ENCODE peak calls at places on chromosomes 11 and 22, in seven cellular contexts. X, V, U, D, N, G and I are unnamed samples.

GRCh38 chr11:79758325-79758724 is 317.5 kb upstream of the TENM4 start:
- DNase-seq in D (no peak), N (no peak), U (no peak), X (no peak), V (no peak), G (no peak), I (no peak)

GRCh38 chr22:40721266-40721665 is 42.0 kb downstream of the MCHR1 start:
- DNase-seq in D (no peak), V (no peak), X (no peak), U (no peak), N (no peak), G (no peak), I (peak)

GRCh38 chr11:83092488-83093384 is 21.0 kb upstream of the RAB30 start:
- DNase-seq in X (no peak), N (peak), V (peak), D (no peak), G (no peak), U (no peak), I (peak)

GRCh38 chr11:47786373-47786772 is 19.2 kb upstream of the FNBP4 start:
- DNase-seq in G (no peak), U (no peak), V (no peak), X (no peak), D (no peak), N (peak), I (peak)

GRCh38 chr11:65393513-65394079 is 7.2 kb downstream of the FRMD8 start:
- DNase-seq in V (no peak), U (no peak), G (no peak), D (no peak), N (no peak), X (no peak), I (no peak)

GRCh38 chr22:21082248-21082647 is 36.5 kb downstream of the LRRC74B start:
- DNase-seq in G (no peak), N (no peak), D (no peak), U (no peak), X (no peak), V (no peak), I (peak)

GRCh38 chr11:35142481-35143207 is 3.7 kb downstream of the CD44 start:
- DNase-seq in X (no peak), V (no peak), D (peak), G (peak), N (peak), U (peak), I (peak)

GRCh38 chr11:18844753-18845367 is 53.3 kb upstream of the PTPN5 start:
- DNase-seq in D (no peak), G (no peak), X (no peak), U (no peak), V (peak), N (peak), I (peak)

GRCh38 chr22:28600546-28601143 is 79.0 kb downstream of the TTC28 start:
- DNase-seq in N (peak), X (no peak), G (no peak), D (no peak), U (no peak), V (peak), I (peak)

GRCh38 chr11:30586251-30587144 is at the start of gene MPPED2:
- DNase-seq in N (no peak), G (no peak), V (no peak), D (no peak), X (no peak), U (no peak), I (no peak)

GRCh38 chr11:11356842-11357241 is 3.8 kb upstream of the CSNK2A3 start:
- DNase-seq in D (no peak), U (no peak), G (no peak), N (no peak), X (no peak), V (no peak), I (no peak)

GRCh38 chr22:47586038-47586437 is 823.6 kb downstream of the TBC1D22A start:
- DNase-seq in D (no peak), V (peak), U (no peak), N (no peak), X (no peak), G (no peak), I (no peak)

GRCh38 chr22:48188211-48188845 is 1425.9 kb downstream of the TBC1D22A start:
- DNase-seq in G (no peak), U (no peak), V (no peak), N (no peak), X (no peak), D (no peak), I (no peak)

GRCh38 chr11:47394322-47395224 is 13.8 kb upstream of the SLC39A13 start:
- DNase-seq in V (no peak), U (peak), G (peak), X (peak), N (peak), D (peak), I (peak)

GRCh38 chr22:47605441-47605840 is 843.0 kb downstream of the TBC1D22A start:
- DNase-seq in D (no peak), V (no peak), G (no peak), N (no peak), U (no peak), X (no peak), I (no peak)

GRCh38 chr11:72836111-72836510 is 21.9 kb downstream of the ATG16L2 start:
- DNase-seq in V (no peak), U (no peak), D (no peak), X (no peak), G (no peak), N (peak), I (peak)

GRCh38 chr22:23180893-23181762 is 819 bp downstream of the BCR start:
- DNase-seq in V (no peak), G (no peak), U (peak), N (no peak), X (peak), D (peak), I (no peak)

GRCh38 chr11:2521081-2521480 is 76.3 kb downstream of the KCNQ1 start:
- DNase-seq in D (peak), V (no peak), N (no peak), G (no peak), X (no peak), U (peak), I (no peak)

GRCh38 chr22:45155050-45155840 is 8.5 kb upstream of the NUP50 start:
- DNase-seq in V (no peak), N (no peak), G (no peak), U (no peak), X (no peak), D (no peak), I (peak)

GRCh38 chr22:22060200-22061084 is 77.9 kb upstream of the TOP3B start:
- DNase-seq in U (peak), G (peak), V (peak), N (peak), D (peak), X (peak), I (peak)

GRCh38 chr11:65645710-65646109 is 7.8 kb downstream of the SIPA1 start:
- DNase-seq in V (no peak), G (no peak), U (no peak), N (peak), X (no peak), D (no peak), I (peak)

GRCh38 chr22:46661221-46661851 is 41.1 kb downstream of the GRAMD4 start:
- DNase-seq in G (peak), X (peak), U (peak), V (peak), N (peak), D (peak), I (peak)

GRCh38 chr22:37485006-37485713 is 1.0 kb downstream of the MFNG start:
- DNase-seq in X (peak), V (no peak), N (no peak), G (peak), D (peak), U (peak), I (no peak)